ENCODE peak calls at places on chromosomes 7 and 10, in four cellular contexts. One of them, this sample, is unnamed.

GRCh38 chr7:37960483-37960882 is 40.0 kb downstream of the EPDR1 start:
- DNase-seq in uterus: no peak
- DNase-seq in fibroblast of lung: no peak
- DNase-seq in GM20000: no peak
- DNase-seq in this sample: no peak

GRCh38 chr7:116834815-116835533 is 27.4 kb upstream of the CAPZA2 start:
- DNase-seq in uterus: no peak
- DNase-seq in fibroblast of lung: peak
- DNase-seq in GM20000: no peak
- DNase-seq in this sample: no peak

GRCh38 chr10:115772606-115773005 is 500.4 kb downstream of the GFRA1 start:
- DNase-seq in uterus: no peak
- DNase-seq in fibroblast of lung: peak
- DNase-seq in GM20000: no peak
- DNase-seq in this sample: no peak

GRCh38 chr7:133703547-133703946 is 423.6 kb upstream of the LRGUK start:
- DNase-seq in uterus: no peak
- DNase-seq in fibroblast of lung: peak
- DNase-seq in GM20000: no peak
- DNase-seq in this sample: no peak

GRCh38 chr10:87845624-87846377 is 17.5 kb downstream of the KLLN start:
- DNase-seq in uterus: no peak
- DNase-seq in fibroblast of lung: peak
- DNase-seq in GM20000: no peak
- DNase-seq in this sample: no peak

GRCh38 chr10:26157734-26158133 is 58.8 kb upstream of the GAD2 start:
- DNase-seq in uterus: no peak
- DNase-seq in fibroblast of lung: no peak
- DNase-seq in GM20000: no peak
- DNase-seq in this sample: peak

GRCh38 chr7:158567153-158567603 is 20.4 kb downstream of the PTPRN2 start:
- DNase-seq in uterus: no peak
- DNase-seq in fibroblast of lung: no peak
- DNase-seq in GM20000: no peak
- DNase-seq in this sample: no peak

GRCh38 chr10:51075802-51076201 is 1.5 kb downstream of the PRKG1 start:
- DNase-seq in uterus: no peak
- DNase-seq in fibroblast of lung: peak
- DNase-seq in GM20000: no peak
- DNase-seq in this sample: no peak

GRCh38 chr10:128062837-128063563 is 63.2 kb downstream of the MKI67 start:
- DNase-seq in uterus: no peak
- DNase-seq in fibroblast of lung: no peak
- DNase-seq in GM20000: peak
- DNase-seq in this sample: peak

GRCh38 chr7:133669061-133669455 is 416.2 kb downstream of the EXOC4 start:
- DNase-seq in uterus: no peak
- DNase-seq in fibroblast of lung: no peak
- DNase-seq in GM20000: no peak
- DNase-seq in this sample: no peak

GRCh38 chr10:70956029-70956759 is 67.8 kb upstream of the PCBD1 start:
- DNase-seq in uterus: no peak
- DNase-seq in fibroblast of lung: no peak
- DNase-seq in GM20000: no peak
- DNase-seq in this sample: peak

GRCh38 chr10:53786236-53786635 is 1013.7 kb upstream of the MBL2 start:
- DNase-seq in uterus: no peak
- DNase-seq in fibroblast of lung: no peak
- DNase-seq in GM20000: no peak
- DNase-seq in this sample: peak

GRCh38 chr7:36784991-36785940 is 61.0 kb upstream of the AOAH start:
- DNase-seq in uterus: peak
- DNase-seq in fibroblast of lung: no peak
- DNase-seq in GM20000: peak
- DNase-seq in this sample: no peak

GRCh38 chr7:77674878-77675277 is 21.4 kb upstream of the RSBN1L start:
- DNase-seq in uterus: no peak
- DNase-seq in fibroblast of lung: no peak
- DNase-seq in GM20000: no peak
- DNase-seq in this sample: no peak

GRCh38 chr7:22356010-22356854 is 722 bp downstream of the RAPGEF5 start:
- DNase-seq in uterus: no peak
- DNase-seq in fibroblast of lung: no peak
- DNase-seq in GM20000: peak
- DNase-seq in this sample: peak

GRCh38 chr10:76149602-76150138 is 718.2 kb downstream of the LRMDA start:
- DNase-seq in uterus: no peak
- DNase-seq in fibroblast of lung: no peak
- DNase-seq in GM20000: no peak
- DNase-seq in this sample: no peak

GRCh38 chr7:693280-693679 is 33.2 kb upstream of the DNAAF5 start:
- DNase-seq in uterus: no peak
- DNase-seq in fibroblast of lung: no peak
- DNase-seq in GM20000: no peak
- DNase-seq in this sample: no peak

GRCh38 chr10:79192677-79193003 is 123.9 kb downstream of the ZMIZ1 start:
- DNase-seq in uterus: no peak
- DNase-seq in fibroblast of lung: peak
- DNase-seq in GM20000: no peak
- DNase-seq in this sample: no peak

GRCh38 chr7:68875857-68876256 is 722.4 kb upstream of the AUTS2 start:
- DNase-seq in uterus: no peak
- DNase-seq in fibroblast of lung: no peak
- DNase-seq in GM20000: no peak
- DNase-seq in this sample: no peak

DNA sequence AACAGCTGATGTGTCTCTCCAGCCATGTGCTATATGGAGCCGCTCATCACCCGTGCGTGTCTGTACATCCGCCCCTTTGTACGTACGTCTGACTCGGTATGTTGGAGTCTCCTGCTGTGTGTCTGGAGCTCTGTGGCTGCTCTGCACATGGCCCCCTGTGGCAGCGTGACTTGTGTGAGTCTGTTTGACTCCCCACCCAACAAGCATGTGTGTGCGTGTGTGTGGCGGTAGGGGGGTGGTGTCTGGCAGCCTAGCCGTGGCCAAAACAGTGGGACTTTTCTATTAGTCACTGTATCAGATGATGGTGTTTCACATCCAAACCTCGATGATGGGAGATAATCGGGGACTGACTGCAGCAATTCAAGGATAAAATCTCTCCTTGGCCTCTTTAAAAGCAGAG is 94.1 kb downstream of the COL13A1 start:
- DNase-seq in uterus: no peak
- DNase-seq in fibroblast of lung: peak
- DNase-seq in GM20000: no peak
- DNase-seq in this sample: no peak
- TF ChIP-seq CTCF in uterus: no peak
- TF ChIP-seq CTCF in fibroblast of lung: no peak
- TF ChIP-seq CTCF in GM20000: no peak
- TF ChIP-seq CTCF in this sample: no peak

DNA sequence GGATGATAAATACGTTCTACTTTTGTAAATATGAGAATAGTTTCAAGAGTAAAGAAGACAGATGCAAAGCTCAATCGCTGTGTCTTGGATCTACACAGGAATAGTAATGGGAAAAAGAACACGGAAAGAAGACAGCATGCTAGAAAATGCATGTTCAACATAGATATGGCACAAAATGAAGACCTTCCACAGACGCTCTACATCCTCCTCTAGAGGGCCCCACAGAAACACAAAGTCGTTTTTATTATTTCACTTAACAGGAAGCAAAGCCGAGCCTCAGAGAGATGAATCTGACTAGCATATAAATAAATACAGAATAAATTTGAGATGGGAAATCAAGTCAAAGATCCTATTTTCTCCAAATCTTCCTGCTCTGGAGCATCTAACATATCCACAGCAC is 292.6 kb downstream of the PARD3 start:
- DNase-seq in uterus: no peak
- DNase-seq in fibroblast of lung: peak
- DNase-seq in GM20000: peak
- DNase-seq in this sample: no peak
- TF ChIP-seq CTCF in uterus: no peak
- TF ChIP-seq CTCF in fibroblast of lung: peak
- TF ChIP-seq CTCF in GM20000: peak
- TF ChIP-seq CTCF in this sample: no peak

DNA sequence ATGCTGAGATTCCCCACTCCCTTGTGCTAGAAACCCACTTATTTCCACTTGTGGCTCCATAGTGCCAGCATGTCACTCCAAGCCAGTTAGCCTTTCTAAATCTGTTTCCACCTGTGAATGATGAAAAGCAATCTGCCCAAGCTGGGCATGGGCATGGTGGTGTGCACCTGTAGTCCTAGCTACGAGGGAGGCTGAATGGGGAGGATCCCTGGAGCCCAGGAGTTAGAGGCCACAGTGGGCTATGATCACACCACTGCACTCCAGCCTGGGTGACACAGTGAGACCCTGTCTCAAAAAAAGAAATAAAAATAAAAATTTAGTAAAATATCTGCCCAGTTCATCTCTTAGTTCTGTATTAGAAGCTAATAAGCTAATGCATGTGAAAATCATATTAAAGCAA is 5.0 kb upstream of the PTF1A start:
- DNase-seq in uterus: no peak
- DNase-seq in fibroblast of lung: no peak
- DNase-seq in GM20000: no peak
- DNase-seq in this sample: no peak
- TF ChIP-seq CTCF in uterus: no peak
- TF ChIP-seq CTCF in fibroblast of lung: no peak
- TF ChIP-seq CTCF in GM20000: no peak
- TF ChIP-seq CTCF in this sample: no peak

GRCh38 chr7:83599131-83599530 is 49.8 kb downstream of the SEMA3E start:
- DNase-seq in uterus: no peak
- DNase-seq in fibroblast of lung: no peak
- DNase-seq in GM20000: no peak
- DNase-seq in this sample: no peak

DNA sequence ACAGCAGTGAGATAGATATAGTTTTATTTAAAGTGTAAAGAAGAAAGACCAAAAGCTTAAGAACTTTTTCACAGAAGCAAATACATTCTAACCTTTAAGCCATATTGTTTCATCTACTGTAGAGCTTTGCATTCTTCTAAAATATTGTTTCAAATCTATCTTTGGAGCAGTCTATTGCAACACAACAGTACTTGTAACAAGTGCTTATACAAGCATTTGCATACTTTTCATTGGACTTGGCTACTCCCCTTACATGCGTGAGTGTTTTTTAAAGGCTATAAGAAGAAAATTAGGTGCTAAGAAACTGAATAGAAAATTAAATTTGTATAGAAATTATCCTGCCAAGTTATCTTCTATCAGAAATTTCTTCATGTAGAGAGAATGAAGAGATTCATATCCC is 45.3 kb downstream of the SEMA3E start:
- DNase-seq in uterus: no peak
- DNase-seq in fibroblast of lung: peak
- DNase-seq in GM20000: no peak
- DNase-seq in this sample: no peak
- TF ChIP-seq CTCF in uterus: no peak
- TF ChIP-seq CTCF in fibroblast of lung: no peak
- TF ChIP-seq CTCF in GM20000: no peak
- TF ChIP-seq CTCF in this sample: no peak

DNA sequence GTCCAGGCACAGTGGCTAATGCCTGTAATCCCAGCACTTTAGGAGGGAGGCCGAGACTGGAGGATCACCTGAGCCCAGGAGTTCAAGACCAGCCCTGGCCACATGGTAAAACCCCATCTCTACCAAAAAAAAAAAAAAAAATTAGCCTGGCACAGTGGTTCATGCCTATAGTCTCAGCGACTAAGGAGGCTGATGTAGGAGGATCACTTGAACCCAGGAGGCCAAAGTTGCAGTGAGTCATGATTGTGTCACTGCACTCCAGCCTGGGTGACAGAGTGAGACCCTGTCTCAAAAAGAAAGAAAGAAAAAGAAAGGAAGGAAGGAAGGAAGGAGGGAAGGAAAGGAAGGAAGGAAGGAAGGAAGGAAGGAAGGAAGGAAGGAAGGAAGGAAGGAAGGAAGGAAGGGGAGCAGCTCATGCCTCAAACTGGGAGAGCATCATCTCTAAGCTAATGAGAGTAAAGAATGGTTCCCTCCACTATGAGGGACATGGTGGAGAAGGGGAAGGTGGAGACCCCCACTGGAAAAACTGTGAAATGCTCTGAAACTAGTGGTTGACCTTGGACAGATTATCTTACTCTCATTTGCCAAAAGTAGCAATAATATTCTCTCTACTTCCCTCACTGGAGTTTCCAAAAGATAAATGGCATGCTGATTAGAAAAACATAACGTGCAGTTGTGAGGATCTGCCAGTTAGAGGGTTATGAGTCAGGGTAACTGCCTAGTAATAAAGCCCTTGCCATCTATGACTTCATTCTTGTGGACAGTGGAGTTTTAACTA is 16.8 kb downstream of the GIMAP5 start:
- DNase-seq in uterus: no peak
- DNase-seq in fibroblast of lung: no peak
- DNase-seq in GM20000: peak
- DNase-seq in this sample: no peak
- TF ChIP-seq CTCF in uterus: no peak
- TF ChIP-seq CTCF in fibroblast of lung: no peak
- TF ChIP-seq CTCF in GM20000: no peak
- TF ChIP-seq CTCF in this sample: peak

DNA sequence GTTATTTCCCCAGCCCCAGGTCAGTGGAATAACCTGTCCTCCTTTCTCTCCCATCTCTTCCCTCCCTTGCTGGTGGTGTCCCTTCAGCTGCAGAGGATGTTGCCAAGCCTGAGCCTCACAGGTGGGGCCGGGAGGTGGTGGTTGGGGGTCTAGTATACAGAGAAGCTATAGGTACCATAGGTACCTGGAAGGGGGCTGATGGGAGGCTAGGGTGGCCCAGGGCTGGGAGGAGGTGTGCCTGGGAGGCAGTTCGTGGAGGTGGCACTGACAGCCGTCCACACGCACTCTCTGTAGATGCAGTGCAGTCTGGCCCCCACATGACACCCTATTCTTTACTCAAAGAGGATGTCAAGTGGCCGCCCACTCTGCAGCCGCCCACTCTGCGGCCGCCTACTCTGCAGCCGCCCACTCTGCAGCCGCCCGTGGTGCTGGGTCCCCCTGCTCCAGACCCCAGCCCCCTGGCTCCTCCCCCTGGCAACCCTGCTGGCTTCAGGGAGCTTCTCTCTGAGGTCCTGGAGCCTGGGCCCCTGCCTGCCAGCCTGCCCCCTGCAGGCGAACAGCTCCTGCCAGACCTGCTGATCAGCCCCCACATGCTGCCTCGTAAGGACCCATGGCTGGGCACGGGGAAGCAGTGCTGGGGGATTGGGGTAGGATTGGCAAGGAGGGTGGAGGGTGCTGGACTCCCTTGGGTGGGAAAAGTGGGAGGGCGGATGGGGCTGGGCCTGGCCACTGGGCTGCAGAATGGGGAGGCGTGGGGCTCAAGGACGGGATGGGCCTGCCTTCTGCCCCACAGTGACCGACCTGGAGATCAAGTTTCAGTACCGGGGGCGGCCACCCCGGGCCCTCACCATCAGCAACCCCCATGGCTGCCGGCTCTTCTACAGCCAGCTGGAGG is 9.5 kb downstream of the IRF5 start:
- DNase-seq in uterus: no peak
- DNase-seq in fibroblast of lung: no peak
- DNase-seq in GM20000: peak
- DNase-seq in this sample: no peak
- TF ChIP-seq CTCF in uterus: no peak
- TF ChIP-seq CTCF in fibroblast of lung: no peak
- TF ChIP-seq CTCF in GM20000: no peak
- TF ChIP-seq CTCF in this sample: peak

GRCh38 chr7:74063223-74063641 is 20.4 kb upstream of the LIMK1 start:
- DNase-seq in uterus: no peak
- DNase-seq in fibroblast of lung: no peak
- DNase-seq in GM20000: no peak
- DNase-seq in this sample: no peak
- TF ChIP-seq CTCF in uterus: no peak
- TF ChIP-seq CTCF in fibroblast of lung: no peak
- TF ChIP-seq CTCF in GM20000: no peak
- TF ChIP-seq CTCF in this sample: no peak

This sample was measured in endothelial cell.